ENCODE peak calls at places on chromosome 16, in nine cellular contexts. J is left ventricle myocardium inferior, C is NCI-H446, M is AG04450, X is C1 segment of cervical spinal cord, F is AG04449, P is LoVo, N is HS-5, Y is hypothalamus. E is an unnamed sample.

GRCh38 chr16:89615596-89616090 is 2.2 kb downstream of the DPEP1 start:
- DNase-seq in J (no peak), C (no peak), M (no peak), X (no peak), F (no peak), P (no peak), N (no peak), Y (no peak), E (no peak)

GRCh38 chr16:71746442-71747046 is 22.0 kb upstream of the PHLPP2 start:
- DNase-seq in J (no peak), C (no peak), M (no peak), X (no peak), F (no peak), P (peak), N (no peak), Y (no peak), E (no peak)

GRCh38 chr16:30605148-30605547 is 5.0 kb downstream of the ZNF689 start:
- DNase-seq in J (no peak), C (no peak), M (no peak), X (no peak), F (no peak), P (no peak), N (no peak), Y (peak), E (no peak)

GRCh38 chr16:11129378-11129781 is 126.6 kb downstream of the SOCS1 start:
- DNase-seq in J (no peak), C (no peak), M (no peak), X (no peak), F (no peak), P (no peak), N (no peak), Y (no peak), E (no peak)

GRCh38 chr16:55992551-55992950 is 117.4 kb upstream of the CES5A start:
- DNase-seq in J (no peak), C (no peak), M (no peak), X (no peak), F (no peak), P (no peak), N (no peak), Y (no peak), E (no peak)

GRCh38 chr16:397736-398332 is 835 bp downstream of the NME4 start:
- DNase-seq in J (peak), C (no peak), M (no peak), X (no peak), F (no peak), P (no peak), N (no peak), Y (peak), E (no peak)

GRCh38 chr16:556479-557173 is 3.6 kb upstream of the PRR35 start:
- DNase-seq in J (no peak), C (no peak), M (no peak), X (no peak), F (no peak), P (no peak), N (no peak), Y (no peak), E (no peak)

GRCh38 chr16:8622315-8622656 is 788 bp downstream of the METTL22 start:
- DNase-seq in J (no peak), C (no peak), M (no peak), X (no peak), F (no peak), P (no peak), N (no peak), Y (no peak), E (no peak)

GRCh38 chr16:85129846-85130706 is 17.8 kb upstream of the CIBAR2 start:
- DNase-seq in J (no peak), C (no peak), M (no peak), X (no peak), F (no peak), P (no peak), N (no peak), Y (no peak), E (no peak)

GRCh38 chr16:9091867-9092281 is 430 bp downstream of the HAPSTR1 start:
- DNase-seq in J (peak), C (no peak), M (no peak), X (no peak), F (no peak), P (no peak), N (no peak), Y (no peak), E (no peak)

GRCh38 chr16:53629607-53630312 is 73.9 kb downstream of the RPGRIP1L start:
- DNase-seq in J (no peak), C (no peak), M (no peak), X (no peak), F (no peak), P (no peak), N (no peak), Y (no peak), E (no peak)

GRCh38 chr16:56858375-56858774 is 6.6 kb upstream of the SLC12A3 start:
- DNase-seq in J (no peak), C (no peak), M (no peak), X (no peak), F (no peak), P (no peak), N (no peak), Y (no peak), E (no peak)

GRCh38 chr16:72168365-72168764 is 3.6 kb downstream of the PMFBP1 start:
- DNase-seq in J (no peak), C (no peak), M (no peak), X (no peak), F (no peak), P (no peak), N (no peak), Y (no peak), E (no peak)

GRCh38 chr16:14549789-14550153 is 80.3 kb downstream of the PARN start:
- DNase-seq in J (no peak), C (no peak), M (no peak), X (no peak), F (no peak), P (no peak), N (no peak), Y (no peak), E (no peak)

GRCh38 chr16:81610144-81610842 is 165.7 kb downstream of the CMIP start:
- DNase-seq in J (peak), C (no peak), M (no peak), X (peak), F (no peak), P (no peak), N (no peak), Y (peak), E (no peak)

GRCh38 chr16:11161974-11162373 is 94.0 kb downstream of the SOCS1 start:
- DNase-seq in J (no peak), C (no peak), M (no peak), X (no peak), F (no peak), P (no peak), N (no peak), Y (no peak), E (no peak)

GRCh38 chr16:67100569-67101300 is 9.0 kb upstream of the PHAF1 start:
- DNase-seq in J (no peak), C (no peak), M (no peak), X (no peak), F (no peak), P (no peak), N (no peak), Y (no peak), E (no peak)

GRCh38 chr16:11058820-11059219 is 114.5 kb downstream of the CLEC16A start:
- DNase-seq in J (no peak), C (no peak), M (no peak), X (no peak), F (no peak), P (no peak), N (no peak), Y (no peak), E (no peak)

GRCh38 chr16:67393111-67393789 is at the start of gene TPPP3:
- DNase-seq in J (peak), C (no peak), M (no peak), X (peak), F (no peak), P (peak), N (no peak), Y (peak), E (no peak)

GRCh38 chr16:81752225-81752875 is 26.7 kb upstream of the PLCG2 start:
- DNase-seq in J (peak), C (no peak), M (no peak), X (no peak), F (no peak), P (no peak), N (no peak), Y (peak), E (no peak)

GRCh38 chr16:4142268-4142667 is 26.0 kb upstream of the ADCY9 start:
- DNase-seq in J (no peak), C (no peak), M (no peak), X (no peak), F (no peak), P (no peak), N (no peak), Y (no peak), E (no peak)

GRCh38 chr16:74660383-74660782 is 6.3 kb downstream of the RFWD3 start:
- DNase-seq in J (no peak), C (no peak), M (no peak), X (no peak), F (no peak), P (no peak), N (no peak), Y (no peak), E (no peak)

GRCh38 chr16:23286131-23286532 is 16.0 kb upstream of the SCNN1B start:
- DNase-seq in J (no peak), C (no peak), M (no peak), X (no peak), F (peak), P (no peak), N (peak), Y (no peak), E (no peak)

GRCh38 chr16:17335826-17336492 is 134.8 kb downstream of the XYLT1 start:
- DNase-seq in J (no peak), C (no peak), M (no peak), X (no peak), F (no peak), P (no peak), N (no peak), Y (no peak), E (no peak)

GRCh38 chr16:58026705-58027340 is 1.3 kb downstream of the MMP15 start:
- DNase-seq in J (peak), C (no peak), M (no peak), X (no peak), F (no peak), P (no peak), N (no peak), Y (no peak), E (no peak)

GRCh38 chr16:84247844-84248243 is 8.0 kb upstream of the KCNG4 start:
- DNase-seq in J (no peak), C (no peak), M (no peak), X (no peak), F (no peak), P (no peak), N (peak), Y (no peak), E (no peak)

GRCh38 chr16:85373741-85374570 is 239.2 kb upstream of the GSE1 start:
- DNase-seq in J (no peak), C (no peak), M (no peak), X (no peak), F (no peak), P (no peak), N (no peak), Y (no peak), E (no peak)

GRCh38 chr16:53872248-53873221 is 168.6 kb downstream of the FTO start:
- DNase-seq in J (no peak), C (no peak), M (peak), X (no peak), F (peak), P (no peak), N (peak), Y (peak), E (no peak)

GRCh38 chr16:4481526-4481925 is 5.3 kb downstream of the HMOX2 start:
- DNase-seq in J (no peak), C (no peak), M (no peak), X (no peak), F (no peak), P (no peak), N (no peak), Y (no peak), E (no peak)

GRCh38 chr16:51875834-51876725 is 670.9 kb downstream of the TOX3 start:
- DNase-seq in J (no peak), C (no peak), M (no peak), X (no peak), F (no peak), P (no peak), N (no peak), Y (no peak), E (no peak)

GRCh38 chr16:88556294-88556988 is 13.8 kb upstream of the ZC3H18 start:
- DNase-seq in J (no peak), C (no peak), M (no peak), X (no peak), F (no peak), P (no peak), N (no peak), Y (no peak), E (no peak)

GRCh38 chr16:45454-45853 is 8.0 kb downstream of the POLR3K start:
- DNase-seq in J (no peak), C (no peak), M (no peak), X (no peak), F (no peak), P (no peak), N (no peak), Y (no peak), E (no peak)

GRCh38 chr16:57611184-57611583 is 17.2 kb upstream of the ADGRG1 start:
- DNase-seq in J (no peak), C (no peak), M (no peak), X (no peak), F (no peak), P (no peak), N (no peak), Y (no peak), E (no peak)

GRCh38 chr16:14564323-14564722 is 65.7 kb downstream of the PARN start:
- DNase-seq in J (no peak), C (no peak), M (no peak), X (no peak), F (no peak), P (no peak), N (no peak), Y (no peak), E (peak)

GRCh38 chr16:9260665-9261064 is 169.2 kb downstream of the HAPSTR1 start:
- DNase-seq in J (peak), C (no peak), M (no peak), X (no peak), F (no peak), P (no peak), N (no peak), Y (no peak), E (no peak)

GRCh38 chr16:27639588-27640276 is 89.8 kb downstream of the KATNIP start:
- DNase-seq in J (no peak), C (peak), M (peak), X (no peak), F (peak), P (no peak), N (peak), Y (peak), E (peak)

GRCh38 chr16:14004031-14004718 is 66.9 kb upstream of the MRTFB start:
- DNase-seq in J (peak), C (no peak), M (no peak), X (no peak), F (no peak), P (no peak), N (no peak), Y (no peak), E (no peak)